ENCODE peak calls at places on chromosomes 16 and 17, in five cellular contexts. I, P, N, G and Q are unnamed samples.

GRCh38 chr16:52825882-52826281 is 226.8 kb downstream of the CHD9NB start:
- DNase-seq in I (no peak), P (no peak), N (no peak), G (no peak), Q (no peak)

GRCh38 chr17:1054656-1055055 is 57.7 kb downstream of the TIMM22 start:
- DNase-seq in I (no peak), P (no peak), N (no peak), G (no peak), Q (no peak)

GRCh38 chr17:1362964-1363363 is 37.1 kb downstream of the YWHAE start:
- DNase-seq in I (peak; percentile 41), P (no peak), N (no peak), G (no peak), Q (no peak)

GRCh38 chr16:72278301-72278700 is 106.3 kb upstream of the PMFBP1 start:
- DNase-seq in I (no peak), P (no peak), N (no peak), G (no peak), Q (no peak)

GRCh38 chr17:37360632-37361031 is 15.2 kb upstream of the C17orf78 start:
- DNase-seq in I (no peak), P (no peak), N (no peak), G (no peak), Q (no peak)

GRCh38 chr16:72689851-72690250 is 358.1 kb downstream of the ZFHX3 start:
- DNase-seq in I (no peak), P (no peak), N (no peak), G (no peak), Q (no peak)

GRCh38 chr17:10987786-10988185 is 149.9 kb upstream of the PIRT start:
- DNase-seq in I (no peak), P (no peak), N (no peak), G (peak; percentile 52), Q (no peak)

GRCh38 chr17:80872999-80873951 is 118.4 kb upstream of the CHMP6 start:
- DNase-seq in I (no peak), P (no peak), N (no peak), G (no peak), Q (no peak)

GRCh38 chr16:21060027-21060510 is 90.6 kb downstream of the DNAH3 start:
- DNase-seq in I (no peak), P (no peak), N (no peak), G (no peak), Q (no peak)

GRCh38 chr16:84829168-84829965 is 9.6 kb downstream of the CRISPLD2 start:
- DNase-seq in I (peak; percentile 21), P (no peak), N (peak; percentile 71), G (no peak), Q (no peak)

GRCh38 chr17:35745749-35746320 is 7.2 kb downstream of the GAS2L2 start:
- DNase-seq in I (no peak), P (no peak), N (no peak), G (no peak), Q (no peak)

GRCh38 chr16:997440-998051 is 16.0 kb downstream of the SOX8 start:
- DNase-seq in I (peak; percentile 48), P (peak; percentile 69), N (no peak), G (no peak), Q (no peak)

GRCh38 chr16:70428178-70428998 is 10.5 kb downstream of the ST3GAL2 start:
- DNase-seq in I (peak; percentile 97), P (peak; percentile 74), N (peak; percentile 71), G (peak; percentile 94), Q (no peak)

GRCh38 chr17:17856386-17856785 is 19.6 kb upstream of the SREBF1 start:
- DNase-seq in I (no peak), P (no peak), N (no peak), G (no peak), Q (no peak)

GRCh38 chr17:7356072-7356549 is 1.2 kb downstream of the TMEM95 start:
- DNase-seq in I (peak; percentile 86), P (peak; percentile 82), N (no peak), G (peak; percentile 96), Q (peak; percentile 89)

GRCh38 chr17:35612924-35613521 is 25.9 kb downstream of the AP2B1 start:
- DNase-seq in I (peak; percentile 64), P (no peak), N (no peak), G (no peak), Q (no peak)

GRCh38 chr17:44842748-44843147 is 4.9 kb upstream of the HIGD1B start:
- DNase-seq in I (no peak), P (no peak), N (no peak), G (no peak), Q (no peak)

DNA sequence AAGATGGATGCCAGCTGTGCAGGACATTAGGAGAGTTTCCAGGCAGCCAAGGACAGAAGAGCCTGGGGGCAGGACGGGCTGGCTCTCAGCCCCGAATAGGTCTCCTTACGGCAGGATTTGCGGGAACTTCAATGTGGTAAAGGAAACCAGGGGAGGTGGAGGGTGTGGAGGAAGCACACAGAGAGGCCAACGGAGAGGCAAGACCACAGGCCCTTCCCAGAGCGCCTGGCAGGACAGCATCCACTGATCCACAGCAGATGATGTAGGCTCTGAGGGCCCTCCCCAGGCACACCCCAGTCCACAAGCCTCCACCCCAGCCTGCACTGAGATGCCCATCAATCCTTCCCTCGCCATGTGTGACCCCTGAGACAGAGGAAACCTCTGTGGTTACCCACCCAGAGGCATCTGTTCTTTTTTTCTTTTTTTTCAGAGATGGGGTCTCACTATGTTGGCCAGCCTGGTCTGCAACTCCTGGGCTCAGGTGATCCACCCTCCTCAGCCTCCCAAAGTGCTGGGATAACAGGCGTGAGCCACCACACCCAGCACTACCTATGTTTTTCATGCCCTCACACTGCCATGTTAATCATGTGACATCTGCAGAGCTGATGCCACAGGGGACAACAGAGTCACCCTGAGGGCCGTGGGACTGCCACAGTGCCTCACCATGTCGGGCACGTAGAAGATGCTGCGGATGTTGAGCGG is 19.3 kb downstream of the DNASE1 start:
- DNase-seq in I (no peak), P (no peak), N (no peak), G (no peak), Q (no peak)
- TF ChIP-seq CTCF in I (no peak), P (no peak), N (no peak), G (no peak), Q (no peak)

DNA sequence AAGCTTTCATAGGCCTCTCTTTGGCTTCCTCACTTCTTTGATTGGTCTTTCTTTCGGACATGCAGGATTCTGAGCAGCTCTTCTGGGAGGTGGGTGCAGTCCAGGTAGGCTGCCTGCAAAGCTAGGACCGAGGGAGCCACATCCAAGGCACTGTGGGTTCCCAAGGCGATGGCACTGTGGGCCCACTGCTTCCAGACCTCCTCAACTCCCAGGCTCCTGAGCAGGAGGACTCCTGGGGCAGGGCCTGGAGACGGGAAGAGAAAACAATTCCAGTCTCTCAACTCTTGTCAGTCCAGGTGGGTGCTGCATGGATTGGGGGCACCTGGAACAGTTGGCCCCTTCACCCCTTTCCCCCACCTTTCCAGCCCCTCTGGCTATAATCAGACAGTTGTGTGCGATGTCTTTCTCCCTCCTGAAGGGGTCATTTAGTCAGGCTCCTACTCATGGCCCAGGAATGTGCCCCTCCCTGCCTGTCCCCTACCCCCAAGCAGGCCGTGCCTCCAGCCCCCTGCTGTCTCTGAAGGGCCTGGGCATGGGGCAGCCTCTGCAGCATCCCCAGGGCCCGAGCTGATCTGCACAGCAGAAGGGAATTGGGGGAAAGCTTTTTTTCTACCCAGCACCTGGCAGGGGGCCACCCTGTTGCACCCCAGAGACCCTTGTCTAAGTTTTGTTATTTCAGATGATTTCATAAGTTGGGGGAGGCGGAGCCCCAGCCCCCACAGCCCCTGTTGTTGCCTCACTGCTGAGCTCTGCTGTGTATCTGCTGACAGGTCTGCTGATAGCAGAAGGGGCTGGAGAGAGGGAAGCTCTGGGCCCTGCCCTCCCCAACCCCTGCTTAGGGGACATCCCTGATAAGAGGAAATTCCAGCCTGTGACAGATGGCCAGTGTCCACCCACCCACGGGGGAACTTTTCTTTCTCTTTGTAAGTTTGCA is 330.3 kb downstream of the SEC14L1 start:
- DNase-seq in I (peak; percentile 43), P (peak; percentile 61), N (no peak), G (no peak), Q (no peak)
- TF ChIP-seq CTCF in I (no peak), P (no peak), N (no peak), G (no peak), Q (no peak)

DNA sequence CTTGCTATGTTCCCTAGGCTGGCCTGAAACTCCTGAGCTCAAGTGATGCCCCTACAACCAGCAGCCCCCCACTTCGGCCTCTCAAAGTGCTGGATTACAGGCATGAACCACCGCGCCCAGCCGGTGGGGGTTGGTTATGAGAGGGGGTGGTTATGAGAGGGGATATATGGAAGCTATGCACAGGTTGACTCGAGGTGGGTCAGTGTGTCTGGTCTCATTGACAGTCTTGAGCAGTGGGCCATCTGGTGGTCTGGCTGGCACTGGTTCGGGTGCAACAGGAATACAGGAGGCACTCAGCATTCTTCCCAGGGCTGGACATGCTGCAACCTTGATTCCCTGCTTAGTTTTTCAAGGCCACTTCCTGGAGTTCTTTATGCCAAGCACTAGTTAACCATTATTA is 5.6 kb upstream of the STX1B start:
- DNase-seq in I (peak; percentile 66), P (no peak), N (no peak), G (no peak), Q (no peak)
- TF ChIP-seq CTCF in I (no peak), P (no peak), N (no peak), G (no peak), Q (peak; percentile 41)

GRCh38 chr17:16584273-16584995 is 15.4 kb upstream of the ZNF287 start:
- DNase-seq in I (peak; percentile 95), P (peak; percentile 95), N (peak; percentile 50), G (peak; percentile 98), Q (peak; percentile 99)
- TF ChIP-seq CTCF in I (peak; percentile 95), P (peak; percentile 74), N (peak; percentile 94), G (peak; percentile 76), Q (peak; percentile 63)

GRCh38 chr17:64499805-64500486 is 3.1 kb upstream of the POLG2 start:
- DNase-seq in I (no peak), P (no peak), N (no peak), G (no peak), Q (no peak)
- TF ChIP-seq CTCF in I (no peak), P (no peak), N (no peak), G (no peak), Q (no peak)

DNA sequence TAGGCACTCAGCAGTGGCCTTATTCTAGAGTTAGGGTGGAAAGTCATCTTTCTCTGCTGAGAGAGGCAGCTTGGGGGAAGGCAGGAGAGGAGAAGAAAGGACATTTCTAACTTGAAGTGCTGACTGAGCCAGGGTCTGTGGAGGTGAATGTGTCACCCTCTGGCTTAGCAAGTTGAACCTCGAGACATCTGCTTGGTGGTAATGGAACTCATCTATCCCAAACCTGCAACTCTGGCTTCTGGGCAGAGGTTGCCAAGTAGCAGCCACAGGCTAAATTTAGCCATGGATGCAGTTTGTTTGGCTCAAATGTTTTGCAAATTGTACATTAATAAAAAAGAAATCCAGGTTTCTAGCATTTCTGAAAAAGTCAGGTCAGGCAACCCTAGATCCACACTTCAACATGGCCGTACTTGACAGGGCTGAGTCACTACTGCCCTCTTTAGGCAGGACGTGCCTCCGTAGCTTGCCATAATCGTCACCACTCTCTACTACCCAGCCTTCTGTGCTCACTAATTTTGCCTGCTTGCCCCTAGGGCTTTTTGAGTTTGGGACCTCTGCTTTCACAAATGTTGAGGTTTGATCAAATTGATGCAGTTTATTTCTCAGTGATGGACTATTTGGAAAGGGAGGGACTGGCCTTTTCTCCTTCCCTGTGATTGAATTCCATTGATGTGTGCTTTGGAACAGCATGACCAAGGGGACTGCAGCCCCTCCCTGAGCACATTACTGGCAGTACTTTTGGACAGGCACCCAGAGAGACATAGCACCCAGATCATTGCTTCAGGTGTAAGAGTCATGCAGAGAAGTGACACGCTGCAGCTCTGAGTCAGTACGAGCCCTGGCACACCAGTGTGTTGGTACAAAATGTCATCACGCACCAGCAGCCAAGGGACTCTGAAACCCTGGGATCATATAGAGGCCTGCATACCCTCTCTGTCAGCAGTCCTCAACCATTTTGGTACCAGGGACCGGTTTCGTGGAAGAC is 5.2 kb downstream of the CDH13 start:
- DNase-seq in I (no peak), P (no peak), N (no peak), G (no peak), Q (no peak)
- TF ChIP-seq CTCF in I (no peak), P (no peak), N (peak; percentile 40), G (no peak), Q (no peak)